ENCODE peak calls at places on chromosomes 11 and 22, in six cellular contexts. H is stimulated activated CD4-positive, alpha-beta T cell treated with anti-CD3 and anti-CD28 coated beads, Interleukin-1b, Interleukin-23, amount 100 ng/mL, for 1 hour; D is GM23248; A is NCI-H345; E is CD4-positive, alpha-beta T cell; I is activated CD4-positive, alpha-beta T cell treated with anti-CD3 and anti-CD28 coated beads for 24 hours. V is an unnamed sample.

GRCh38 chr11:73980001-73980960 is 2.4 kb downstream of the UCP2 start:
- DNase-seq in A (peak), D (no peak), H (peak), E (peak), I (peak), V (no peak)

GRCh38 chr11:794766-795637 is 3.1 kb downstream of the SLC25A22 start:
- DNase-seq in D (peak), H (no peak), E (no peak), A (no peak), I (no peak), V (no peak)

GRCh38 chr11:97087419-97087818 is 697.6 kb downstream of the JRKL start:
- DNase-seq in H (no peak), A (no peak), E (no peak), D (no peak), I (no peak), V (no peak)

GRCh38 chr22:46442217-46442853 is 95.1 kb downstream of the CELSR1 start:
- DNase-seq in D (no peak), A (no peak), I (no peak), H (no peak), E (no peak), V (no peak)

GRCh38 chr11:129788278-129788677 is 27.4 kb upstream of the TMEM45B start:
- DNase-seq in I (no peak), E (no peak), A (no peak), H (no peak), D (no peak), V (no peak)

GRCh38 chr11:72959998-72960731 is 146.0 kb downstream of the ATG16L2 start:
- DNase-seq in H (no peak), A (no peak), D (no peak), I (no peak), E (no peak), V (no peak)

GRCh38 chr11:35845860-35846259 is 98.0 kb upstream of the LDLRAD3 start:
- DNase-seq in E (no peak), H (no peak), I (no peak), D (peak), A (no peak), V (no peak)

GRCh38 chr11:12110714-12111481 is 508 bp downstream of the MICAL2 start:
- DNase-seq in E (no peak), I (no peak), D (peak), H (no peak), A (peak), V (no peak)

GRCh38 chr22:17172172-17172833 is 13.2 kb upstream of the HDHD5 start:
- DNase-seq in A (no peak), E (no peak), H (no peak), D (no peak), I (no peak), V (no peak)

GRCh38 chr11:32643526-32643925 is 59.9 kb downstream of the EIF3M start:
- DNase-seq in D (peak), A (no peak), E (no peak), I (no peak), H (no peak), V (no peak)

GRCh38 chr11:124518900-124519541 is 24.4 kb downstream of the OR8B12 start:
- DNase-seq in D (peak), E (no peak), I (no peak), H (no peak), A (no peak), V (no peak)

GRCh38 chr11:106456651-106457050 is 379.2 kb downstream of the AASDHPPT start:
- DNase-seq in H (no peak), I (no peak), A (no peak), E (no peak), D (peak), V (no peak)

GRCh38 chr22:49014227-49015201 is 813.2 kb downstream of the BRD1 start:
- DNase-seq in A (no peak), I (no peak), D (no peak), E (no peak), H (no peak), V (no peak)

V was measured in NCI-H2029 treated with DMSO at 0.1 percent for 48 hours.